ENCODE peak calls at places on chromosomes 6 and 20, in five cellular contexts. One of them, this sample, is unnamed.

GRCh38 chr20:58585753-58586540 is 65.1 kb upstream of the STX16 start:
- DNase-seq in thoracic aorta: no peak
- DNase-seq in nephron progenitor cell: no peak
- DNase-seq in heart right ventricle: no peak
- DNase-seq in psoas muscle: no peak
- DNase-seq in this sample: no peak

GRCh38 chr6:127222418-127222817 is 44.2 kb upstream of the RNF146 start:
- DNase-seq in thoracic aorta: no peak
- DNase-seq in nephron progenitor cell: no peak
- DNase-seq in heart right ventricle: no peak
- DNase-seq in psoas muscle: no peak
- DNase-seq in this sample: no peak

GRCh38 chr20:4812641-4813075 is 90.9 kb downstream of the PRND start:
- DNase-seq in thoracic aorta: no peak
- DNase-seq in nephron progenitor cell: no peak
- DNase-seq in heart right ventricle: no peak
- DNase-seq in psoas muscle: no peak
- DNase-seq in this sample: no peak

GRCh38 chr6:148447521-148448230 is 105.0 kb downstream of the SASH1 start:
- DNase-seq in thoracic aorta: no peak
- DNase-seq in nephron progenitor cell: no peak
- DNase-seq in heart right ventricle: no peak
- DNase-seq in psoas muscle: no peak
- DNase-seq in this sample: no peak

GRCh38 chr6:97215157-97215769 is 67.8 kb downstream of the MMS22L start:
- DNase-seq in thoracic aorta: no peak
- DNase-seq in nephron progenitor cell: peak
- DNase-seq in heart right ventricle: peak
- DNase-seq in psoas muscle: no peak
- DNase-seq in this sample: peak

GRCh38 chr6:34246563-34247391 is 2.0 kb downstream of the SMIM29 start:
- DNase-seq in thoracic aorta: no peak
- DNase-seq in nephron progenitor cell: peak
- DNase-seq in heart right ventricle: no peak
- DNase-seq in psoas muscle: no peak
- DNase-seq in this sample: peak

GRCh38 chr6:119672725-119673124 is 323.2 kb upstream of the MAN1A1 start:
- DNase-seq in thoracic aorta: no peak
- DNase-seq in nephron progenitor cell: no peak
- DNase-seq in heart right ventricle: no peak
- DNase-seq in psoas muscle: no peak
- DNase-seq in this sample: no peak

GRCh38 chr20:25750765-25751696 is 54.4 kb upstream of the ZNF337 start:
- DNase-seq in thoracic aorta: no peak
- DNase-seq in nephron progenitor cell: no peak
- DNase-seq in heart right ventricle: peak
- DNase-seq in psoas muscle: peak
- DNase-seq in this sample: peak

GRCh38 chr6:25962368-25963127 is at the start of gene TRIM38:
- DNase-seq in thoracic aorta: peak
- DNase-seq in nephron progenitor cell: no peak
- DNase-seq in heart right ventricle: peak
- DNase-seq in psoas muscle: peak
- DNase-seq in this sample: peak

GRCh38 chr6:63352587-63353281 is 33.0 kb upstream of the LGSN start:
- DNase-seq in thoracic aorta: no peak
- DNase-seq in nephron progenitor cell: peak
- DNase-seq in heart right ventricle: peak
- DNase-seq in psoas muscle: no peak
- DNase-seq in this sample: peak

GRCh38 chr6:63349401-63349800 is 29.6 kb upstream of the LGSN start:
- DNase-seq in thoracic aorta: no peak
- DNase-seq in nephron progenitor cell: no peak
- DNase-seq in heart right ventricle: no peak
- DNase-seq in psoas muscle: no peak
- DNase-seq in this sample: peak

GRCh38 chr6:63348836-63349235 is 29.1 kb upstream of the LGSN start:
- DNase-seq in thoracic aorta: no peak
- DNase-seq in nephron progenitor cell: no peak
- DNase-seq in heart right ventricle: no peak
- DNase-seq in psoas muscle: no peak
- DNase-seq in this sample: no peak

GRCh38 chr6:63353282-63353630 is 33.5 kb upstream of the LGSN start:
- DNase-seq in thoracic aorta: no peak
- DNase-seq in nephron progenitor cell: no peak
- DNase-seq in heart right ventricle: no peak
- DNase-seq in psoas muscle: no peak
- DNase-seq in this sample: no peak

GRCh38 chr6:63351995-63352586 is 32.3 kb upstream of the LGSN start:
- DNase-seq in thoracic aorta: no peak
- DNase-seq in nephron progenitor cell: no peak
- DNase-seq in heart right ventricle: no peak
- DNase-seq in psoas muscle: no peak
- DNase-seq in this sample: no peak
- TF ChIP-seq CTCF in thoracic aorta: no peak
- TF ChIP-seq CTCF in nephron progenitor cell: no peak
- TF ChIP-seq CTCF in heart right ventricle: no peak
- TF ChIP-seq CTCF in psoas muscle: peak
- TF ChIP-seq CTCF in this sample: no peak

GRCh38 chr6:155152211-155153076 is 111.4 kb upstream of the CLDN20 start:
- DNase-seq in thoracic aorta: no peak
- DNase-seq in nephron progenitor cell: peak
- DNase-seq in heart right ventricle: no peak
- DNase-seq in psoas muscle: no peak
- DNase-seq in this sample: no peak
- TF ChIP-seq CTCF in thoracic aorta: no peak
- TF ChIP-seq CTCF in nephron progenitor cell: peak
- TF ChIP-seq CTCF in heart right ventricle: no peak
- TF ChIP-seq CTCF in psoas muscle: no peak
- TF ChIP-seq CTCF in this sample: no peak

GRCh38 chr6:37205997-37206340 is 36.0 kb downstream of the PIM1 start:
- DNase-seq in thoracic aorta: no peak
- DNase-seq in nephron progenitor cell: no peak
- DNase-seq in heart right ventricle: no peak
- DNase-seq in psoas muscle: no peak
- DNase-seq in this sample: no peak

GRCh38 chr6:37206674-37207073 is 36.7 kb downstream of the PIM1 start:
- DNase-seq in thoracic aorta: no peak
- DNase-seq in nephron progenitor cell: no peak
- DNase-seq in heart right ventricle: no peak
- DNase-seq in psoas muscle: no peak
- DNase-seq in this sample: no peak

GRCh38 chr6:37209461-37210205 is 39.7 kb downstream of the PIM1 start:
- DNase-seq in thoracic aorta: no peak
- DNase-seq in nephron progenitor cell: no peak
- DNase-seq in heart right ventricle: no peak
- DNase-seq in psoas muscle: no peak
- DNase-seq in this sample: no peak

GRCh38 chr6:37208793-37209192 is 38.8 kb downstream of the PIM1 start:
- DNase-seq in thoracic aorta: no peak
- DNase-seq in nephron progenitor cell: no peak
- DNase-seq in heart right ventricle: no peak
- DNase-seq in psoas muscle: no peak
- DNase-seq in this sample: no peak

DNA sequence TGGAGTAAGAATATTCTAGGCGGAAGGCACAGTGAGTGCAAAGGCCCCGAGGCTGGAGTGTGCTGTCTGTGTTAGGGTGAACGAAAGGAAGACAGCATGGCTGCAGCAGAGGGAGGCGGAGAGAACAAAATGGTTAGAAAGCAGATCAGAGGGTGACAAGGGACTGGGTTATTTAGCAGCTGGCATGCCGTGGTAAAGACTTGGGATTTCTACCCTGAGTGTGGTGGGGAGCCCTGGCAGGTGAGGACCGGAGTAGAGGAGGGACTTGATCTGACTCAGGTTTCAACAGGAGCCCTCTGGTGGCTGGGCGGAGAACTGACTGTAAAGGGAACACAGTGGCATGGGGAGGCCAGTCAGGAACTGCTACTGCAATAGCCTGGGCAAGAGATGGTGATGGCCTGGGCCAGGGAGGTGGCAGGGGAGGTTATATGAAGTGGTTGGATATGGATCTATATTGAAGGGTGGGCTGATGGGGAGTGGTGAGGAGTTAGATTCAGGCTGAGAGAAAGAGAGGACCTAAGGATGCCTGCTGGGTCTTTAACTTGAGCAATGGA is 38.0 kb downstream of the PIM1 start:
- DNase-seq in thoracic aorta: peak
- DNase-seq in nephron progenitor cell: peak
- DNase-seq in heart right ventricle: peak
- DNase-seq in psoas muscle: peak
- DNase-seq in this sample: peak
- TF ChIP-seq CTCF in thoracic aorta: peak
- TF ChIP-seq CTCF in nephron progenitor cell: peak
- TF ChIP-seq CTCF in heart right ventricle: no peak
- TF ChIP-seq CTCF in psoas muscle: peak
- TF ChIP-seq CTCF in this sample: peak

DNA sequence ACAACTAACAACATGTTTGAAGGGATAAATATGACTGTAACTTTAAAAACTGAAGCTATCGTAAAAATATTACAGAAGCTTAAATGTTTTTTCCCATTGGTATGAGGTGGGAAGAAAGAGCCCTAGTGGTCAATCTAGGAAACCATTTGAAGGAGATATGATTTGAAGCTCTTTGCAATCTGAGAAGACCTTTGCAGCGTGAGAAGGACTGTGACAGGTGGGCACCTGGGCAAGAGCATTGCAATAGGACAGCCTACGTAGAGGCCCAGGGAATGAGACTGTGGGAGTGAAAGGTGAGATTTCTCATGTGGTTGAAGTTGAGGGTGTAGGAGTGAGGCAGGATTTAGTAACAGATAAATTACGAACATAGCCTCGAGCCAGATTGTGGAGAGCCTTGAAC is 108.0 kb upstream of the PDE7B start:
- DNase-seq in thoracic aorta: no peak
- DNase-seq in nephron progenitor cell: no peak
- DNase-seq in heart right ventricle: no peak
- DNase-seq in psoas muscle: no peak
- DNase-seq in this sample: no peak
- TF ChIP-seq CTCF in thoracic aorta: no peak
- TF ChIP-seq CTCF in nephron progenitor cell: peak
- TF ChIP-seq CTCF in heart right ventricle: no peak
- TF ChIP-seq CTCF in psoas muscle: no peak
- TF ChIP-seq CTCF in this sample: no peak

GRCh38 chr6:5202941-5203340 is 57.8 kb downstream of the LYRM4 start:
- DNase-seq in thoracic aorta: no peak
- DNase-seq in nephron progenitor cell: no peak
- DNase-seq in heart right ventricle: no peak
- DNase-seq in psoas muscle: no peak
- DNase-seq in this sample: no peak

GRCh38 chr6:5205035-5205469 is 55.7 kb downstream of the LYRM4 start:
- DNase-seq in thoracic aorta: no peak
- DNase-seq in nephron progenitor cell: no peak
- DNase-seq in heart right ventricle: no peak
- DNase-seq in psoas muscle: peak
- DNase-seq in this sample: no peak

GRCh38 chr6:5202206-5202605 is 58.5 kb downstream of the LYRM4 start:
- DNase-seq in thoracic aorta: no peak
- DNase-seq in nephron progenitor cell: no peak
- DNase-seq in heart right ventricle: no peak
- DNase-seq in psoas muscle: no peak
- DNase-seq in this sample: no peak

GRCh38 chr6:5204340-5204739 is 56.4 kb downstream of the LYRM4 start:
- DNase-seq in thoracic aorta: no peak
- DNase-seq in nephron progenitor cell: no peak
- DNase-seq in heart right ventricle: no peak
- DNase-seq in psoas muscle: no peak
- DNase-seq in this sample: no peak

DNA sequence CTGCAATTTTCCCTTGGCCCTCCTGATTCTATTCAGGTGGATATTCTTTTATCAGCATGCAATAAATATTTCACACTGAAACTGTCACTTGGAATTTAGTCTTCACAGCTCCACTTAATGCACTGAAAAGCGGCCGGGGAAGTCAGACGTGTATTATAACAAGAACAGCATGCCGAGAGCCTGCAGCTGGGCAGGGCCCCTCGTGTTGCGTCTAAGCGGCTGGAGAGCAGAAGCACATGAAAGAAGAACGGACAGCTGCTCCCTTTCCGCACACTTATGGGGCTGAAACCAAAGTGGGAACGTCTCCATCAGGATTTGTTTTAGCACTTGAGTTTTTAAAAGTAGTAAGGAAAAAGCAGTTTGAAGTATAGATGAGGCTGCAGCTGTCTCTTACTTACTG is 57.2 kb downstream of the LYRM4 start:
- DNase-seq in thoracic aorta: no peak
- DNase-seq in nephron progenitor cell: no peak
- DNase-seq in heart right ventricle: no peak
- DNase-seq in psoas muscle: no peak
- DNase-seq in this sample: no peak
- TF ChIP-seq CTCF in thoracic aorta: no peak
- TF ChIP-seq CTCF in nephron progenitor cell: no peak
- TF ChIP-seq CTCF in heart right ventricle: no peak
- TF ChIP-seq CTCF in psoas muscle: no peak
- TF ChIP-seq CTCF in this sample: no peak

DNA sequence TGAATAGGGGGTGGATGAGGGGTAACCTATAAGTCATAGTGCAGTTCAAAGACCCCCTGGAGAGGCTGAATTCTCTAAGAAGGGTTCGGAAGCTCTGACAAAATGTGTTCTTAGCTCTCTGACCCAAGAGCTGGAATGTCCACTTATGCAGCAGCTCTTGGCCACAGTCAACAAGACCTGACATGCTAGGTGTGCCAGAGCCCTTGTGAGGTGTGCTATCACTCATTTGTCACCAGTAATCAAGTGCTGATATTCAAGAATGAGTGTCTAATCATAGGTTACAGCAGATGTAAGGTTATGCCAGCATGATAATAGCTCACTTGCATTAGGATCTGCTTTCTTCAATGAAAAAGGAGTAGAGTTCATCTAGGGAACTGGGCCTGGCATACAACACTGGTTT is 28.1 kb downstream of the TOMM6 start:
- DNase-seq in thoracic aorta: no peak
- DNase-seq in nephron progenitor cell: no peak
- DNase-seq in heart right ventricle: no peak
- DNase-seq in psoas muscle: no peak
- DNase-seq in this sample: no peak
- TF ChIP-seq CTCF in thoracic aorta: no peak
- TF ChIP-seq CTCF in nephron progenitor cell: no peak
- TF ChIP-seq CTCF in heart right ventricle: no peak
- TF ChIP-seq CTCF in psoas muscle: no peak
- TF ChIP-seq CTCF in this sample: no peak

GRCh38 chr20:53677447-53678314 is 84.0 kb upstream of the ZNF217 start:
- DNase-seq in thoracic aorta: no peak
- DNase-seq in nephron progenitor cell: peak
- DNase-seq in heart right ventricle: peak
- DNase-seq in psoas muscle: no peak
- DNase-seq in this sample: peak
- TF ChIP-seq CTCF in thoracic aorta: no peak
- TF ChIP-seq CTCF in nephron progenitor cell: no peak
- TF ChIP-seq CTCF in heart right ventricle: no peak
- TF ChIP-seq CTCF in psoas muscle: no peak
- TF ChIP-seq CTCF in this sample: peak